ENCODE peak calls at places on chromosomes 11 and 22, in five cellular contexts. C, W, H, M and Q are unnamed samples.

GRCh38 chr11:128471138-128471661 is 116.2 kb downstream of the ETS1 start:
- DNase-seq in H (peak; percentile 38), C (no peak), W (peak; percentile 96), M (no peak), Q (peak; percentile 90)

GRCh38 chr22:24289138-24289537 is 18.5 kb downstream of the SPECC1L start:
- DNase-seq in W (no peak), C (no peak), M (no peak), H (no peak), Q (no peak)

GRCh38 chr11:35040221-35040942 is 98.6 kb upstream of the CD44 start:
- DNase-seq in M (peak; percentile 50), H (peak; percentile 55), W (no peak), C (no peak), Q (peak; percentile 87)

GRCh38 chr11:726278-726915 is 20.4 kb downstream of the EPS8L2 start:
- DNase-seq in C (peak; percentile 73), W (peak; percentile 62), M (peak; percentile 62), H (no peak), Q (peak; percentile 58)

GRCh38 chr22:33300165-33300564 is 242.0 kb upstream of the SYN3 start:
- DNase-seq in M (no peak), C (no peak), H (no peak), W (peak; percentile 82), Q (peak; percentile 12)

GRCh38 chr11:35234836-35235235 is 95.9 kb downstream of the CD44 start:
- DNase-seq in C (no peak), M (no peak), W (no peak), H (no peak), Q (no peak)

GRCh38 chr11:123543796-123544195 is 110.6 kb downstream of the SCN3B start:
- DNase-seq in W (no peak), M (no peak), C (no peak), H (no peak), Q (no peak)

GRCh38 chr11:118358071-118358470 is 1.3 kb upstream of the UBE4A start:
- DNase-seq in C (no peak), W (no peak), H (no peak), M (no peak), Q (no peak)

GRCh38 chr11:20035701-20036601 is 124.3 kb downstream of the DBX1 start:
- DNase-seq in M (no peak), C (no peak), W (no peak), H (no peak), Q (no peak)